ENCODE peak calls at places on chromosomes 12 and 14, in seven cellular contexts. One of them, this sample, is unnamed.

GRCh38 chr14:76595266-76595665 is 166.0 kb upstream of the VASH1 start:
- DNase-seq in mammary epithelial cell: no peak
- DNase-seq in CD8-positive, alpha-beta memory T cell: no peak
- DNase-seq in testis: no peak
- DNase-seq in endothelial cell of umbilical vein: no peak
- DNase-seq in uterus: no peak
- DNase-seq in psoas muscle: no peak
- DNase-seq in this sample: no peak

GRCh38 chr12:18296909-18297280 is 35.6 kb downstream of the PIK3C2G start:
- DNase-seq in mammary epithelial cell: peak; percentile 44
- DNase-seq in CD8-positive, alpha-beta memory T cell: no peak
- DNase-seq in testis: no peak
- DNase-seq in endothelial cell of umbilical vein: no peak
- DNase-seq in uterus: no peak
- DNase-seq in psoas muscle: no peak
- DNase-seq in this sample: no peak

GRCh38 chr14:56208520-56208919 is 90.3 kb downstream of the PELI2 start:
- DNase-seq in mammary epithelial cell: no peak
- DNase-seq in CD8-positive, alpha-beta memory T cell: no peak
- DNase-seq in testis: no peak
- DNase-seq in endothelial cell of umbilical vein: no peak
- DNase-seq in uterus: no peak
- DNase-seq in psoas muscle: no peak
- DNase-seq in this sample: no peak

GRCh38 chr12:103571286-103571685 is 15.8 kb upstream of the STAB2 start:
- DNase-seq in mammary epithelial cell: no peak
- DNase-seq in CD8-positive, alpha-beta memory T cell: no peak
- DNase-seq in testis: peak; percentile 34
- DNase-seq in endothelial cell of umbilical vein: peak; percentile 13
- DNase-seq in uterus: no peak
- DNase-seq in psoas muscle: no peak
- DNase-seq in this sample: peak; percentile 37

GRCh38 chr14:65703996-65704395 is 291.5 kb downstream of the FUT8 start:
- DNase-seq in mammary epithelial cell: no peak
- DNase-seq in CD8-positive, alpha-beta memory T cell: no peak
- DNase-seq in testis: no peak
- DNase-seq in endothelial cell of umbilical vein: no peak
- DNase-seq in uterus: no peak
- DNase-seq in psoas muscle: no peak
- DNase-seq in this sample: no peak

GRCh38 chr12:4909734-4910501 is at the start of gene KCNA1:
- DNase-seq in mammary epithelial cell: peak; percentile 8
- DNase-seq in CD8-positive, alpha-beta memory T cell: no peak
- DNase-seq in testis: no peak
- DNase-seq in endothelial cell of umbilical vein: no peak
- DNase-seq in uterus: no peak
- DNase-seq in psoas muscle: peak; percentile 23
- DNase-seq in this sample: no peak

GRCh38 chr12:93572712-93573551 is 457 bp downstream of the SOCS2 start:
- DNase-seq in mammary epithelial cell: peak; percentile 15
- DNase-seq in CD8-positive, alpha-beta memory T cell: no peak
- DNase-seq in testis: peak; percentile 43
- DNase-seq in endothelial cell of umbilical vein: peak; percentile 36
- DNase-seq in uterus: no peak
- DNase-seq in psoas muscle: peak; percentile 43
- DNase-seq in this sample: no peak

GRCh38 chr14:65936342-65936741 is 523.8 kb downstream of the FUT8 start:
- DNase-seq in mammary epithelial cell: no peak
- DNase-seq in CD8-positive, alpha-beta memory T cell: no peak
- DNase-seq in testis: no peak
- DNase-seq in endothelial cell of umbilical vein: no peak
- DNase-seq in uterus: no peak
- DNase-seq in psoas muscle: no peak
- DNase-seq in this sample: no peak

GRCh38 chr14:50086316-50086700 is 30.1 kb downstream of the VCPKMT start:
- DNase-seq in mammary epithelial cell: no peak
- DNase-seq in CD8-positive, alpha-beta memory T cell: no peak
- DNase-seq in testis: no peak
- DNase-seq in endothelial cell of umbilical vein: no peak
- DNase-seq in uterus: no peak
- DNase-seq in psoas muscle: no peak
- DNase-seq in this sample: no peak

GRCh38 chr12:53664191-53664590 is 11.7 kb downstream of the ATP5MC2 start:
- DNase-seq in mammary epithelial cell: no peak
- DNase-seq in CD8-positive, alpha-beta memory T cell: no peak
- DNase-seq in testis: no peak
- DNase-seq in endothelial cell of umbilical vein: no peak
- DNase-seq in uterus: no peak
- DNase-seq in psoas muscle: no peak
- DNase-seq in this sample: no peak

GRCh38 chr12:22215467-22216253 is 118.8 kb downstream of the ST8SIA1 start:
- DNase-seq in mammary epithelial cell: no peak
- DNase-seq in CD8-positive, alpha-beta memory T cell: no peak
- DNase-seq in testis: no peak
- DNase-seq in endothelial cell of umbilical vein: no peak
- DNase-seq in uterus: no peak
- DNase-seq in psoas muscle: no peak
- DNase-seq in this sample: no peak

GRCh38 chr12:59431266-59431665 is 164.6 kb upstream of the SLC16A7 start:
- DNase-seq in mammary epithelial cell: no peak
- DNase-seq in CD8-positive, alpha-beta memory T cell: no peak
- DNase-seq in testis: no peak
- DNase-seq in endothelial cell of umbilical vein: peak; percentile 11
- DNase-seq in uterus: no peak
- DNase-seq in psoas muscle: no peak
- DNase-seq in this sample: no peak

GRCh38 chr14:91317381-91318313 is 73.1 kb upstream of the GPR68 start:
- DNase-seq in mammary epithelial cell: peak; percentile 24
- DNase-seq in CD8-positive, alpha-beta memory T cell: peak; percentile 85
- DNase-seq in testis: peak; percentile 80
- DNase-seq in endothelial cell of umbilical vein: peak; percentile 52
- DNase-seq in uterus: peak; percentile 57
- DNase-seq in psoas muscle: peak; percentile 73
- DNase-seq in this sample: no peak

DNA sequence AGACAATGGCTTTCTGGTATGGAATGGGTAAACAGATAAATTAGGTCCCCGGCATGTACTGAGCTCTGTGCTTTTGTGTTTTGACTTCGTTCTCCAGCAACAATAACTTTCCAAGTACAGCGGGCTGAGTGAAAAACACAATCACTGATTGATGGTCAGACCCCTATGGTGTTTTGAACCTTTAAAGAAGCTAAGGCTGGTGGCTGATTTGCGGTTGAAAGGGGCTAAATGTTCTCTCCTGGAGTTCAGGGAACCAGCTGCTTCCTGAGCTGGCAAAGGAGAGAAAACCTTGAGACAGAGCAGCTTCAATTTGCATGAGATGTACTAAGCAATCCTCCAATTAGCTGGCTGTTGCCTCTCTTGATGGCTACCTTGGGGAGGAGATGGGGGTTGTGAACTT is 546.7 kb upstream of the SEL1L start:
- DNase-seq in mammary epithelial cell: no peak
- DNase-seq in CD8-positive, alpha-beta memory T cell: no peak
- DNase-seq in testis: no peak
- DNase-seq in endothelial cell of umbilical vein: no peak
- DNase-seq in uterus: no peak
- DNase-seq in psoas muscle: no peak
- DNase-seq in this sample: peak; percentile 58
- H3K4me3 ChIP-seq in mammary epithelial cell: no peak overlapping the region
- H3K4me3 ChIP-seq in CD8-positive, alpha-beta memory T cell: no peak overlapping the region
- H3K4me3 ChIP-seq in testis: no peak overlapping the region
- H3K4me3 ChIP-seq in endothelial cell of umbilical vein: no peak overlapping the region
- H3K4me3 ChIP-seq in uterus: no peak overlapping the region
- H3K4me3 ChIP-seq in psoas muscle: no peak overlapping the region
- H3K4me3 ChIP-seq in this sample: no peak overlapping the region

GRCh38 chr14:105086833-105087307 is 21.6 kb upstream of the GPR132 start:
- DNase-seq in mammary epithelial cell: peak; percentile 76
- DNase-seq in CD8-positive, alpha-beta memory T cell: peak; percentile 85
- DNase-seq in testis: peak; percentile 74
- DNase-seq in endothelial cell of umbilical vein: peak; percentile 68
- DNase-seq in uterus: peak; percentile 63
- DNase-seq in psoas muscle: peak; percentile 80
- DNase-seq in this sample: peak; percentile 47
- H3K4me1 ChIP-seq in mammary epithelial cell: peaks cover 44% of the 10 kb centered on the region
- H3K4me1 ChIP-seq in CD8-positive, alpha-beta memory T cell: peaks cover 19% of the 10 kb centered on the region
- H3K4me1 ChIP-seq in testis: peaks cover 26% of the 10 kb centered on the region
- H3K4me1 ChIP-seq in endothelial cell of umbilical vein: peaks cover 19% of the 10 kb centered on the region
- H3K4me1 ChIP-seq in uterus: peaks cover 7% of the 10 kb centered on the region
- H3K4me1 ChIP-seq in psoas muscle: no peaks in the 10 kb centered on the region
- H3K4me1 ChIP-seq in this sample: peaks cover 2% of the 10 kb centered on the region

DNA sequence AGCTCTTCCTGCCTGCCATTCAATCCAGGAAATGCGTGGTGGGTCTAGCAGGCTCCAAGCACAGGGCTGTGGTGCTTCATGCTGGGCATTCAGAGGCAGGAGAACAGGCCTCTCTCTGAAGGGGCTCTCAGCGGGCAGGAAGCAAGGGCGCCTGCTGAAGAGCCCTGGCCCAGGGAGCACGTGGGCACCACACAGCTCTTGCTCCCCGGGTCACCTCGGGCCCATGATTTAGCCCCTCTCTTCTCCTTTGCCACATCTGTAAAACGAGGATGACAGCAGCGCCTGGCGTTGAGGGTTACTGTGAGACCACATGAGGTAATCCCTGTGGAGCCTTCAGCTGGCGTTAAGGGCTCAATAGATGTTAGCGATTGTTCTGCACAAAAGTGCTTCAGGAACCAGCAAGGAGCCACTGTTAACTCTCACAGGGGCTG is 37.6 kb upstream of the SPTLC2 start:
- DNase-seq in mammary epithelial cell: no peak
- DNase-seq in CD8-positive, alpha-beta memory T cell: no peak
- DNase-seq in testis: no peak
- DNase-seq in endothelial cell of umbilical vein: no peak
- DNase-seq in uterus: no peak
- DNase-seq in psoas muscle: no peak
- DNase-seq in this sample: no peak
- H3K4me3 ChIP-seq in mammary epithelial cell: no peak overlapping the region
- H3K4me3 ChIP-seq in CD8-positive, alpha-beta memory T cell: no peak overlapping the region
- H3K4me3 ChIP-seq in testis: no peak overlapping the region
- H3K4me3 ChIP-seq in endothelial cell of umbilical vein: no peak overlapping the region
- H3K4me3 ChIP-seq in uterus: no peak overlapping the region
- H3K4me3 ChIP-seq in psoas muscle: no peak overlapping the region
- H3K4me3 ChIP-seq in this sample: no peak overlapping the region

DNA sequence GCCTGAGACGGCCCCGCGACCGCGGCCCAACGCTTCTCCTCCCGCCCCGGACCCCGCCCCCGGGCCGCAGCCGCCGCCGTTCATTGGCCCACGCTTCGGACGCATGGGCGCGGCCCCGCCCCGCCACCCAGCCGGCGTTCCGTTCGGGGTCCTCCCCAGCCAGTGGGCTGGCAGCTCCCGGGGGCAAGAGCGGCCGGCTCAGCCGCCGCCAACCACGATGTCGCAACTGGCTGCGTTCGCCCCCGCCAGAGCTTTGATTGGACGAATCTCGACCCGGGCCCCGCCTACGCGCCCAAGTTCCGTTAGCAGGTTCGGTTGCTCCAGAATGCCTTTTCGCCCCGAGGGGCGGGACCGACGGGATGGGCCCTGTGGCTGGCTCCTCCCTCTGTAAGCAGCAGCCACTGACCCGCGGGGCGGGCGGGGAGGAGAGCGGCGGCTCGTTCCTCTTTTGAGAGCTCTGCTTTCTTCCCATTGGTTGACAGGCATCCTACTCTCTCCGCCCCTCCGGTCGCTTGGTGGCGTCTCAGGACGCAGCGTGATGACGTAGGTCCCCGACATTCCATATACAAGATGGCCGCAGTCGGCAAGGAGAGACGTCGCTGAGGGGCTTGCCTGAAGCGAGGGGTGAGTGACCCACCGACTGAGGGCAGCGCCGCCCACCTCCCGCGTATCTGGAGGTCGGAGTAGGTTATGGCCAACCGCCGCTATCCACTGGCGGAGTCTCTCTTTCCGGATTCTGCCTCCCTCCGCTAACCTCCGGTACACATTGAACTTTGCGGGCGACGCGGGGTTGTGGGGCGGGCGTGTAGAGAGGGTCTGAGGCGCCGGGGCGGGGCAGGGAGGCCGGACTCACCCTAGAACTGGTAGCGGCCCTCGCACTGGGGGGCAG is at the start of the genes CCNK and SETD3:
- DNase-seq in mammary epithelial cell: peak; percentile 100
- DNase-seq in CD8-positive, alpha-beta memory T cell: peak; percentile 100
- DNase-seq in testis: peak; percentile 100
- DNase-seq in endothelial cell of umbilical vein: peak; percentile 100
- DNase-seq in uterus: peak; percentile 100
- DNase-seq in psoas muscle: peak; percentile 100
- DNase-seq in this sample: peak; percentile 98
- H3K4me1 ChIP-seq in mammary epithelial cell: peaks cover 33% of the 10 kb centered on the region
- H3K4me1 ChIP-seq in CD8-positive, alpha-beta memory T cell: peaks cover 41% of the 10 kb centered on the region
- H3K4me1 ChIP-seq in testis: peaks cover 22% of the 10 kb centered on the region
- H3K4me1 ChIP-seq in endothelial cell of umbilical vein: peaks cover 23% of the 10 kb centered on the region
- H3K4me1 ChIP-seq in uterus: peaks cover 9% of the 10 kb centered on the region
- H3K4me1 ChIP-seq in psoas muscle: peaks cover 61% of the 10 kb centered on the region
- H3K4me1 ChIP-seq in this sample: no peaks in the 10 kb centered on the region

GRCh38 chr12:113093409-113094101 is 37.0 kb downstream of the DTX1 start:
- DNase-seq in mammary epithelial cell: no peak
- DNase-seq in CD8-positive, alpha-beta memory T cell: no peak
- DNase-seq in testis: no peak
- DNase-seq in endothelial cell of umbilical vein: no peak
- DNase-seq in uterus: no peak
- DNase-seq in psoas muscle: no peak
- DNase-seq in this sample: no peak
- H3K4me3 ChIP-seq in mammary epithelial cell: no peak overlapping the region
- H3K4me3 ChIP-seq in CD8-positive, alpha-beta memory T cell: no peak overlapping the region
- H3K4me3 ChIP-seq in testis: no peak overlapping the region
- H3K4me3 ChIP-seq in endothelial cell of umbilical vein: no peak overlapping the region
- H3K4me3 ChIP-seq in uterus: no peak overlapping the region
- H3K4me3 ChIP-seq in psoas muscle: no peak overlapping the region
- H3K4me3 ChIP-seq in this sample: peak overlapping the region; percentile 33

DNA sequence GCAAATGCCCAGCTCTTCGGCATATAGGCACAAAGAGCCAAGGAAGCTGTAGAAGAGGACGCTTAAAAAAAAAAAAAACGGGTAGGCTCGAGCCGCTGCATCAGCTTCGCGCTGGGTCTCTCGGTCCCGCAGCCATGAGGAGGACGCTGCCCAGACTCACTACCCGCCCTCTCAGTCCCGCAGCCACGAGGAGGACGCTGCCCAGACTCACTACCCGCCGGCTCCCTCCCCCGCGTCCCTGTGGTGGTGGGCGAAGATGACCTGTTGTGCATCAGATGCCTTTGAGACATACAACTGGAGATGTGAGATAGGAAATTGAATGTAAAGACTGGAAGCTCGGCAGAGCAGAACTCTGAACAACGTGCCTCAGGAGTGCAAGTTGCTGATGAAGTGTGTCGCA is 11.4 kb upstream of the SPSB2 start:
- DNase-seq in mammary epithelial cell: no peak
- DNase-seq in CD8-positive, alpha-beta memory T cell: no peak
- DNase-seq in testis: no peak
- DNase-seq in endothelial cell of umbilical vein: no peak
- DNase-seq in uterus: no peak
- DNase-seq in psoas muscle: no peak
- DNase-seq in this sample: no peak
- H3K4me1 ChIP-seq in mammary epithelial cell: no peaks in the 10 kb centered on the region
- H3K4me1 ChIP-seq in CD8-positive, alpha-beta memory T cell: no peaks in the 10 kb centered on the region
- H3K4me1 ChIP-seq in testis: no peaks in the 10 kb centered on the region
- H3K4me1 ChIP-seq in endothelial cell of umbilical vein: no peaks in the 10 kb centered on the region
- H3K4me1 ChIP-seq in uterus: no peaks in the 10 kb centered on the region
- H3K4me1 ChIP-seq in psoas muscle: no peaks in the 10 kb centered on the region
- H3K4me1 ChIP-seq in this sample: peaks cover 3% of the 10 kb centered on the region